ENCODE peak calls at places on chromosomes 1 and 21, in five cellular contexts. B, Q, T, G and V are unnamed samples.

GRCh38 chr1:110783292-110783918 is 89.5 kb upstream of the CD53 start:
- DNase-seq in T (no peak), B (no peak), G (peak), Q (peak), V (peak)

GRCh38 chr21:42164064-42164789 is 54.7 kb upstream of the ABCG1 start:
- DNase-seq in B (no peak), T (peak), Q (peak), G (peak), V (peak)

GRCh38 chr1:107277022-107277421 is 136.2 kb downstream of the NTNG1 start:
- DNase-seq in Q (peak), G (peak), T (peak), B (no peak), V (peak)

GRCh38 chr1:209616366-209617046 is 33.0 kb downstream of the CAMK1G start:
- DNase-seq in Q (no peak), B (no peak), T (no peak), G (no peak), V (no peak)

GRCh38 chr21:39633770-39634181 is 21.0 kb downstream of the B3GALT5 start:
- DNase-seq in T (no peak), B (no peak), G (no peak), Q (no peak), V (no peak)

GRCh38 chr1:116855788-116856187 is 53.9 kb upstream of the PTGFRN start:
- DNase-seq in Q (peak), T (no peak), G (no peak), B (no peak), V (no peak)

GRCh38 chr1:171794085-171794484 is 12.6 kb downstream of the METTL13 start:
- DNase-seq in B (no peak), G (peak), Q (no peak), T (no peak), V (no peak)

GRCh38 chr1:228799929-228800328 is 64.7 kb downstream of the RHOU start:
- DNase-seq in B (no peak), G (no peak), T (no peak), Q (no peak), V (no peak)

GRCh38 chr21:22342855-22343254 is 1344.6 kb downstream of the NCAM2 start:
- DNase-seq in Q (no peak), B (no peak), T (no peak), G (no peak), V (no peak)

GRCh38 chr1:65247419-65248359 is 61.7 kb upstream of the DNAJC6 start:
- DNase-seq in G (no peak), B (no peak), Q (no peak), T (no peak), V (no peak)

GRCh38 chr1:228342627-228343210 is 63.9 kb downstream of the TRIM11 start:
- DNase-seq in G (no peak), B (no peak), Q (no peak), T (no peak), V (no peak)

GRCh38 chr1:168932539-168932938 is 174.0 kb upstream of the ATP1B1 start:
- DNase-seq in T (no peak), B (no peak), Q (no peak), G (no peak), V (no peak)

GRCh38 chr1:30822966-30823581 is 65.5 kb upstream of the LAPTM5 start:
- DNase-seq in G (no peak), B (no peak), Q (no peak), T (no peak), V (no peak)

GRCh38 chr1:6911229-6911941 is 126.1 kb downstream of the CAMTA1 start:
- DNase-seq in G (no peak), Q (no peak), T (no peak), B (no peak), V (no peak)

GRCh38 chr1:63563745-63564144 is 29.5 kb upstream of the PGM1 start:
- DNase-seq in T (no peak), Q (no peak), B (no peak), G (no peak), V (no peak)

GRCh38 chr1:22711591-22712501 is 1.2 kb downstream of the EPHB2 start:
- DNase-seq in T (no peak), G (no peak), B (no peak), Q (no peak), V (no peak)
- TF ChIP-seq SUZ12 in T (peak), G (no peak), B (no peak), Q (no peak), V (no peak)

GRCh38 chr1:235562589-235562988 is 58.3 kb upstream of the B3GALNT2 start:
- DNase-seq in G (no peak), Q (no peak), B (no peak), T (no peak), V (no peak)

GRCh38 chr1:235553063-235553675 is 48.9 kb upstream of the B3GALNT2 start:
- DNase-seq in G (no peak), T (no peak), B (no peak), Q (no peak), V (no peak)

GRCh38 chr1:235558783-235559182 is 54.5 kb upstream of the B3GALNT2 start:
- DNase-seq in Q (no peak), T (no peak), B (no peak), G (no peak), V (no peak)

GRCh38 chr1:235556807-235557206 is 52.6 kb upstream of the B3GALNT2 start:
- DNase-seq in B (no peak), G (no peak), T (no peak), Q (no peak), V (no peak)

DNA sequence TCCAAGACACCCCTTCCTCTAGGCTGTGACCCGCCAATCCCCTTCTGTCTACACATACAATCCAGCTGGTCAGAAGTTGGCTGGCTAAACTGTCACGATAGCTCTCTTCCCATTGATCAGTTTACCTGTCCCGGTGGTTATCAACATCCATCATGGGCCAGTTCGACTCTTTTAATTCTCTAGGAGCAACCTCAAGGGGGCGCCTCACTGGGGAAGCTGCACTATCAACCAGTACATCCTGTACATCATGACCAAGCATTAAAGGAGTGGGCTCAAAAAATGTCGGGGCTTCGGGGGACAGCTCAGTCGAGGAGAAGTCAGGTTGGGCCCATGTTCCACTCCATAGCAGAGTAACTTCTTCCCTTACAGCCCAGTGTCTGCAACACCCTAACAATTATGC is 53.2 kb upstream of the B3GALNT2 start:
- DNase-seq in G (no peak), B (no peak), Q (peak), T (no peak), V (no peak)
- TF ChIP-seq SUZ12 in G (no peak), B (no peak), Q (no peak), T (no peak), V (no peak)

GRCh38 chr1:157540160-157540748 is 12.1 kb downstream of the FCRL5 start:
- DNase-seq in G (no peak), Q (no peak), B (no peak), T (peak), V (peak)
- TF ChIP-seq SUZ12 in G (no peak), Q (no peak), B (no peak), T (no peak), V (no peak)

GRCh38 chr21:31349208-31349607 is 5.1 kb upstream of the TIAM1 start:
- DNase-seq in Q (no peak), T (no peak), B (no peak), G (no peak), V (no peak)

GRCh38 chr21:31343680-31344480 is at the start of gene TIAM1:
- DNase-seq in B (no peak), T (peak), G (no peak), Q (peak), V (peak)

GRCh38 chr21:31346256-31346821 is 2.3 kb upstream of the TIAM1 start:
- DNase-seq in B (no peak), G (no peak), Q (no peak), T (no peak), V (no peak)

GRCh38 chr21:31348188-31348587 is 4.1 kb upstream of the TIAM1 start:
- DNase-seq in T (no peak), B (no peak), Q (no peak), G (no peak), V (no peak)

DNA sequence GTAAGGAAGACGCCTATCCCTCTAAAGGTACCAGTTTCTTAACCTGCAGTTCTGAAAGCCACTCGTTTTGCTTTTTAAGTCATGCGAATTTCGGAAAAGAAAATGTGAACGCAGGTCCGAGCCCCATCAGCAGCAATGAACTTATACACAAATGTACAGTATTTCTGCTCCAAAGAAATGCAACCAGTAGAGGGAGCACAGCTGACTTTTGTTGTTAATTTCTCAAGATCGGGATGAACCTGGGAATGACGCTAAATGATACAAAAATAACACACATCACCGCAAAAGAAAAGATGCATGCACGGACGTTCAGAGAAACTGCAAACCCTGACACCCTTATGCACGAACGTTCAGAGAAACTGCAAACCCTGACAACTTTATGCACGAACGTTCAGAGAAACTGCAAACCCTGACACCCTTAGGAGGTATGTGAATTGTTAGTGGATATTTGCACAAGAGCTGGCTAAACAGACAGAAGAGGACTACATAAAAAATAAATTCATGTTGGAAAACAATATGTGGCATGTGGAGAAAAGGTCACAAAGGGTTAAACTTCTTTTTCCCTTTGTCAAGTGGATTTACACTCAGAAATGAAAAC is 3.5 kb upstream of the TIAM1 start:
- DNase-seq in T (no peak), G (peak), Q (peak), B (no peak), V (no peak)
- TF ChIP-seq SUZ12 in T (no peak), G (no peak), Q (no peak), B (no peak), V (no peak)